ENCODE peak calls at places on chromosomes 11 and 22, in five cellular contexts. U, C, Z, A and X are unnamed samples.

GRCh38 chr11:96109265-96110030 is 185.5 kb upstream of the MTMR2 start:
- DNase-seq in U (no peak), C (no peak), Z (no peak), A (no peak), X (no peak)

GRCh38 chr11:68827733-68828132 is 14.0 kb downstream of the CPT1A start:
- DNase-seq in Z (no peak), A (no peak), U (no peak), C (no peak), X (no peak)

GRCh38 chr11:71302911-71303310 is 50.5 kb upstream of the SHANK2 start:
- DNase-seq in U (no peak), C (no peak), A (no peak), Z (no peak), X (peak)

GRCh38 chr11:126518130-126518995 is 162.9 kb downstream of the ST3GAL4 start:
- DNase-seq in U (no peak), C (no peak), Z (no peak), A (no peak), X (no peak)

GRCh38 chr22:41828516-41828915 is 4.4 kb upstream of the SREBF2 start:
- DNase-seq in U (no peak), Z (no peak), A (no peak), C (no peak), X (no peak)

GRCh38 chr22:42294034-42294985 is 23.9 kb upstream of the TCF20 start:
- DNase-seq in A (peak), C (no peak), U (peak), Z (peak), X (peak)

GRCh38 chr11:68115285-68115684 is 5.9 kb downstream of the CHKA start:
- DNase-seq in A (no peak), U (no peak), Z (no peak), C (no peak), X (no peak)

GRCh38 chr11:30326114-30326783 is 3.3 kb downstream of the ARL14EP start:
- DNase-seq in A (no peak), U (peak), Z (no peak), C (no peak), X (no peak)

GRCh38 chr22:47793304-47794101 is 1031.1 kb downstream of the TBC1D22A start:
- DNase-seq in Z (no peak), A (no peak), C (no peak), U (no peak), X (no peak)

GRCh38 chr11:9528141-9528511 is 45.3 kb upstream of the WEE1 start:
- DNase-seq in A (no peak), Z (no peak), C (no peak), U (no peak), X (no peak)

GRCh38 chr22:38700271-38700788 is 413 bp downstream of the JOSD1 start:
- DNase-seq in A (peak), U (peak), Z (peak), C (peak), X (peak)

GRCh38 chr11:72039108-72039850 is 40.6 kb downstream of the IL18BP start:
- DNase-seq in C (no peak), A (peak), Z (no peak), U (peak), X (no peak)

GRCh38 chr11:36711104-36711825 is 113.2 kb upstream of the RAG2 start:
- DNase-seq in U (no peak), C (no peak), A (no peak), Z (no peak), X (no peak)

GRCh38 chr11:34174411-34175041 is 69.1 kb downstream of the NAT10 start:
- DNase-seq in Z (peak), C (peak), U (peak), A (peak), X (peak)